ENCODE peak calls at places on chromosomes 16 and 17, in nine cellular contexts. M is ascending aorta; K is NCI-H524; Z is NCI-H1092; I is naive thymus-derived CD8-positive, alpha-beta T cell; O is NCI-H510A treated with DMSO at 0.1 percent for 48 hours; B is T-helper 1 cell; U is myocyte; L is foreskin fibroblast. S is an unnamed sample.

GRCh38 chr16:30413116-30413806 is 5.9 kb downstream of the ZNF771 start:
- DNase-seq in M (no peak), K (no peak), Z (no peak), I (no peak), O (no peak), B (no peak), U (no peak), L (no peak), S (no peak)

GRCh38 chr17:44959821-44960523 is 8.1 kb downstream of the C1QL1 start:
- DNase-seq in M (no peak), K (no peak), Z (no peak), I (no peak), O (no peak), B (no peak), U (no peak), L (no peak), S (no peak)

GRCh38 chr16:6066601-6067000 is 969.0 kb upstream of the EEF2KMT start:
- DNase-seq in M (no peak), K (no peak), Z (peak), I (no peak), O (no peak), B (no peak), U (no peak), L (no peak), S (no peak)

GRCh38 chr17:8746501-8747236 is 2.0 kb upstream of the CCDC42 start:
- DNase-seq in M (no peak), K (no peak), Z (no peak), I (no peak), O (no peak), B (no peak), U (no peak), L (no peak), S (no peak)

GRCh38 chr17:13561606-13562270 is 40.0 kb downstream of the HS3ST3A1 start:
- DNase-seq in M (no peak), K (no peak), Z (no peak), I (no peak), O (no peak), B (no peak), U (peak), L (no peak), S (no peak)

GRCh38 chr16:69748694-69749345 is 5.9 kb downstream of the NOB1 start:
- DNase-seq in M (no peak), K (no peak), Z (no peak), I (no peak), O (no peak), B (no peak), U (no peak), L (no peak), S (no peak)

GRCh38 chr17:17114592-17115225 is 72.5 kb downstream of the MPRIP start:
- DNase-seq in M (no peak), K (no peak), Z (no peak), I (no peak), O (no peak), B (no peak), U (no peak), L (no peak), S (no peak)

GRCh38 chr16:89013111-89013510 is 36.1 kb upstream of the CBFA2T3 start:
- DNase-seq in M (no peak), K (peak), Z (no peak), I (no peak), O (no peak), B (no peak), U (no peak), L (no peak), S (no peak)

GRCh38 chr16:79768594-79768993 is 168.1 kb upstream of the MAF start:
- DNase-seq in M (no peak), K (no peak), Z (no peak), I (no peak), O (no peak), B (no peak), U (peak), L (peak), S (no peak)

GRCh38 chr17:31394544-31394943 is 3.1 kb downstream of the RAB11FIP4 start:
- DNase-seq in M (no peak), K (no peak), Z (no peak), I (peak), O (no peak), B (no peak), U (peak), L (peak), S (peak)

GRCh38 chr16:59045496-59045895 is 311.4 kb upstream of the GOT2 start:
- DNase-seq in M (no peak), K (no peak), Z (no peak), I (no peak), O (no peak), B (no peak), U (no peak), L (peak), S (no peak)

GRCh38 chr17:1931759-1932579 is 93.2 kb downstream of the RTN4RL1 start:
- DNase-seq in M (no peak), K (no peak), Z (peak), I (no peak), O (peak), B (no peak), U (peak), L (peak), S (no peak)